ENCODE peak calls at places on chromosomes 5 and 9, in ten cellular contexts. X, V, K, Z, U, B, W, T, A and F are unnamed samples.

GRCh38 chr5:80255425-80255751 is 460 bp downstream of the SERINC5 start:
- DNase-seq in X (no peak), V (peak), K (peak), Z (peak), U (peak), B (peak), W (peak), T (peak), A (peak), F (no peak)

GRCh38 chr5:151923865-151924264 is 786 bp downstream of the GLRA1 start:
- DNase-seq in X (no peak), V (peak), K (no peak), Z (no peak), U (peak), B (no peak), W (peak), T (no peak), A (no peak), F (no peak)

GRCh38 chr5:1343931-1344901 is 683 bp downstream of the CLPTM1L start:
- DNase-seq in X (no peak), V (no peak), K (no peak), Z (peak), U (peak), B (peak), W (peak), T (no peak), A (no peak), F (no peak)

GRCh38 chr9:136409557-136410455 is 608 bp downstream of the ENTR1 start:
- DNase-seq in X (no peak), V (peak), K (no peak), Z (peak), U (peak), B (peak), W (peak), T (peak), A (no peak), F (no peak)

GRCh38 chr5:142981886-142982820 is 212.0 kb downstream of the ARHGAP26 start:
- DNase-seq in X (no peak), V (peak), K (peak), Z (peak), U (peak), B (peak), W (peak), T (peak), A (peak), F (no peak)

GRCh38 chr9:116891438-116891837 is 204.3 kb downstream of the TRIM32 start:
- DNase-seq in X (no peak), V (peak), K (no peak), Z (no peak), U (no peak), B (no peak), W (no peak), T (no peak), A (no peak), F (no peak)

GRCh38 chr5:43728581-43728980 is 125.6 kb downstream of the NNT start:
- DNase-seq in X (no peak), V (no peak), K (no peak), Z (no peak), U (no peak), B (no peak), W (no peak), T (no peak), A (no peak), F (no peak)

GRCh38 chr5:61332369-61332745 is 299 bp downstream of the ZSWIM6 start:
- DNase-seq in X (no peak), V (peak), K (peak), Z (peak), U (peak), B (no peak), W (peak), T (no peak), A (peak), F (no peak)

GRCh38 chr5:75839547-75839946 is 122.3 kb upstream of the POC5 start:
- DNase-seq in X (no peak), V (peak), K (no peak), Z (no peak), U (no peak), B (no peak), W (no peak), T (no peak), A (no peak), F (no peak)

GRCh38 chr9:79581794-79582193 is 10.0 kb downstream of the TLE4 start:
- DNase-seq in X (peak), V (peak), K (no peak), Z (no peak), U (peak), B (peak), W (no peak), T (peak), A (no peak), F (peak)

GRCh38 chr5:78984020-78984610 is 995 bp downstream of the ARSB start:
- DNase-seq in X (no peak), V (peak), K (no peak), Z (no peak), U (peak), B (no peak), W (no peak), T (peak), A (no peak), F (peak)

GRCh38 chr5:176628406-176629228 is 1.7 kb downstream of the SNCB start:
- DNase-seq in X (no peak), V (no peak), K (no peak), Z (no peak), U (no peak), B (no peak), W (no peak), T (no peak), A (no peak), F (no peak)

GRCh38 chr5:176630681-176631222 is 277 bp downstream of the EIF4E1B start:
- DNase-seq in X (no peak), V (no peak), K (no peak), Z (no peak), U (no peak), B (no peak), W (no peak), T (no peak), A (no peak), F (no peak)

GRCh38 chr5:176629317-176629852 is 949 bp downstream of the SNCB start:
- DNase-seq in X (no peak), V (no peak), K (no peak), Z (no peak), U (no peak), B (no peak), W (no peak), T (no peak), A (no peak), F (no peak)

GRCh38 chr5:176631383-176631970 is 1.0 kb downstream of the EIF4E1B start:
- DNase-seq in X (no peak), V (no peak), K (no peak), Z (no peak), U (no peak), B (no peak), W (no peak), T (no peak), A (no peak), F (no peak)

DNA sequence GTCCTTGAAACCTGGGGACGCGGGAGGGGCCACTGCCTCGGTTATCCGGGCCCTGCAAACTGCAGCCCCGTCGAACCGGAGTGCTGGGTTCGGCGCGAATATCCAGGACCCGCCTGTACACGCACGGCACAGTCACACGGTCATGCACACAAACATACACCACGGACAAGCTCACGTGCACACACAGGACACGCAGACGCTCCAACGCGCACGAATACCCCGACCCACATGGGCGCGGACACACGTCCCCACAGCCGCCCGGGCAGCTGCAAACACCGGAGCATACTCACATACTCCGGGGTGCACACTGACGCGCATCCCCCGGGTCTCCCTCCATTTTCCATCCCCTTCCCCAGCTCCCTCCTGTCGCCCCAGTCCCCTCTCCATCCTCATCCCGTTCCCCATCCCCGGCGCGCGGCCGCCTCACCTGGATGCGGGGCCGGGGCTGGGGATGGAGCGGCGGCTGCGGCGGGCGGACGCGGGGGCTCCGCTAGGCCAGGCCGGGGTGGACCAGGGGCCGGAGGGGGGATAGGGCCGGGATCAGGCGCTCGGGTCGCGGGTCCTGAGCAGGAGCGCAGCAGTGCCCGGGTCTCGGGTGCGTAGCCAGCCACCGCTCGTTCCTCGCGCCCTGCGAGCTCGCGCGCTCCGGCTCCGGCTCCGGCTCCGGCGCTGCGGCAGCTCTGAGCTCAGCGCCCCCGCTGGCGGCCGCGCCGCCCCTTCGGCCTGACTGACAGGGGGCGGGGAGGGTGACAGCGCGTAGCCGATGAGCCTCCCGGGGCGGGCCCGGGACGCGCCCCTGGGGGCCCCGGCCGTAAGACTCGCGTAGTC is at the start of the genes EIF4E1B and SNCB:
- DNase-seq in X (no peak), V (no peak), K (no peak), Z (no peak), U (peak), B (peak), W (peak), T (peak), A (no peak), F (no peak)
- H3K4me3 ChIP-seq in X (peak), V (peak), K (no peak), Z (no peak), U (peak), B (peak), W (peak), T (peak), A (peak), F (peak)

GRCh38 chr5:180352116-180352975 is 790 bp downstream of the GFPT2 start:
- DNase-seq in X (no peak), V (peak), K (peak), Z (no peak), U (peak), B (peak), W (peak), T (no peak), A (peak), F (no peak)

GRCh38 chr5:180353963-180354574 is 933 bp upstream of the GFPT2 start:
- DNase-seq in X (no peak), V (no peak), K (no peak), Z (no peak), U (no peak), B (no peak), W (no peak), T (no peak), A (no peak), F (no peak)

GRCh38 chr5:180354966-180355365 is 1.8 kb upstream of the GFPT2 start:
- DNase-seq in X (no peak), V (no peak), K (no peak), Z (no peak), U (no peak), B (no peak), W (no peak), T (no peak), A (no peak), F (no peak)

GRCh38 chr5:180353226-180353962 is at the start of gene GFPT2:
- DNase-seq in X (no peak), V (peak), K (peak), Z (peak), U (peak), B (peak), W (peak), T (peak), A (peak), F (peak)

GRCh38 chr5:180352976-180353225 is 235 bp downstream of the GFPT2 start:
- DNase-seq in X (no peak), V (no peak), K (no peak), Z (no peak), U (no peak), B (no peak), W (no peak), T (no peak), A (no peak), F (no peak)
- H3K4me3 ChIP-seq in X (peak), V (peak), K (peak), Z (peak), U (peak), B (peak), W (peak), T (peak), A (peak), F (peak)

GRCh38 chr5:37109338-37109737 is 139.8 kb downstream of the CPLANE1 start:
- DNase-seq in X (no peak), V (no peak), K (no peak), Z (no peak), U (no peak), B (no peak), W (no peak), T (no peak), A (no peak), F (no peak)

GRCh38 chr5:37110128-37110527 is 139.0 kb downstream of the CPLANE1 start:
- DNase-seq in X (no peak), V (no peak), K (no peak), Z (no peak), U (no peak), B (no peak), W (no peak), T (no peak), A (no peak), F (peak)

GRCh38 chr5:37112383-37112991 is 136.7 kb downstream of the CPLANE1 start:
- DNase-seq in X (no peak), V (no peak), K (no peak), Z (no peak), U (no peak), B (no peak), W (no peak), T (no peak), A (no peak), F (no peak)

GRCh38 chr5:37116359-37116758 is 132.8 kb downstream of the CPLANE1 start:
- DNase-seq in X (no peak), V (no peak), K (no peak), Z (no peak), U (no peak), B (no peak), W (no peak), T (no peak), A (no peak), F (no peak)

GRCh38 chr5:37111426-37112382 is 137.5 kb downstream of the CPLANE1 start:
- DNase-seq in X (no peak), V (no peak), K (no peak), Z (no peak), U (no peak), B (no peak), W (no peak), T (no peak), A (no peak), F (peak)
- H3K4me3 ChIP-seq in X (no peak), V (no peak), K (no peak), Z (no peak), U (no peak), B (no peak), W (no peak), T (no peak), A (no peak), F (peak)

GRCh38 chr9:96020822-96021615 is 145.5 kb downstream of the ERCC6L2 start:
- DNase-seq in X (no peak), V (peak), K (no peak), Z (peak), U (peak), B (no peak), W (peak), T (peak), A (no peak), F (no peak)
- H3K4me3 ChIP-seq in X (peak), V (peak), K (peak), Z (no peak), U (peak), B (peak), W (peak), T (peak), A (peak), F (no peak)

DNA sequence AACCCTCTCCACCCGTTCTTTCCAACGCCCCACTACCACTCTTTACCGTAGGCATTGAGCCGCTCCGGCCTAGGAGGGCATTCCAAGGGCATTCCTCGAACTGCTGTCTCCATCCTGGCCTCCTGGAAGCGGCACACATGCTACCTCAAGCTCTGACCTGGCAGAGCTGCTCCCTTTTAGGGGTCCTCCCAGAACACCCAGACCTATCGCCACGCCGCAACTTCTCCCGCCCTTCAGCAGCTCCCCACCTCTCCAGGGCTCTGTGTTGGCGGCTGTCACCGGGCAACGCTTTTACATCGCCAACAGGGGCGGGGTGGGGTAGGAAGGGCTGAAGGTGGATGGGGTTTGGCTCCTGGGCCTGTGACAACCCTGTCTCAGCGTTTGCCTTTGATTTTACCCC is 4.6 kb upstream of the MYORG start:
- DNase-seq in X (no peak), V (peak), K (no peak), Z (peak), U (no peak), B (no peak), W (no peak), T (no peak), A (no peak), F (no peak)
- H3K4me3 ChIP-seq in X (peak), V (peak), K (no peak), Z (no peak), U (no peak), B (peak), W (peak), T (peak), A (peak), F (no peak)

GRCh38 chr5:93300309-93300923 is 280.6 kb downstream of the NR2F1-AS1 start:
- DNase-seq in X (no peak), V (no peak), K (no peak), Z (no peak), U (no peak), B (no peak), W (no peak), T (no peak), A (no peak), F (no peak)
- H3K4me3 ChIP-seq in X (no peak), V (no peak), K (no peak), Z (no peak), U (no peak), B (no peak), W (no peak), T (no peak), A (no peak), F (no peak)

DNA sequence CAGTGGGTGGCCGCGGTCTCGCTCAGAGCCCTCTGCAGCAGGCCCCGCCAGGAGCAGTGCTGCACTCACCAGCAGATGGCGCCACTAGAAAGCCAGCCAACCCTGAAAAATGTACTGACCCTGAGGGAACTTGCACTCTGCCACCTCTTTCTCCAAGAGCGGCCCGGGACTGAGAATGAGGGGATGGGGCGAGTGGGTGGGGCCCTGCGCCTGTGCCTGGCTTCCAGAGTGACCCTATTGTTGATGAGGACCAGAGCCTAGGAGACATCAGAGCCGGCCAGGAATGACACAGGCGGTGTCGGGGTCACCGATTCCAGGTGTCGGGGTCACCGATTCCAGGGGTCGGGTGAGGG is 2.9 kb upstream of the IL17B start:
- DNase-seq in X (no peak), V (peak), K (peak), Z (peak), U (peak), B (peak), W (peak), T (peak), A (peak), F (peak)
- H3K4me3 ChIP-seq in X (no peak), V (no peak), K (peak), Z (no peak), U (no peak), B (no peak), W (no peak), T (no peak), A (peak), F (no peak)